ENCODE peak calls at places on chromosomes 12 and 14, in five cellular contexts. I, Q, X, O and B are unnamed samples.
A peak's percentile ranks its signal among the peaks of the same experiment; 100 is the strongest.

GRCh38 chr12:754238-754816 is 1.9 kb downstream of the WNK1 start:
- DNase-seq in Q (no peak), O (peak; percentile 27), X (peak; percentile 17), I (no peak), B (no peak)

GRCh38 chr14:71742491-71742890 is 189.7 kb upstream of the RGS6 start:
- DNase-seq in I (no peak), O (no peak), X (no peak), Q (no peak), B (no peak)

GRCh38 chr14:92952497-92953298 is 29.7 kb downstream of the CHGA start:
- DNase-seq in I (no peak), Q (no peak), O (no peak), X (no peak), B (no peak)

GRCh38 chr14:89078021-89078676 is 253.7 kb downstream of the TTC8 start:
- DNase-seq in Q (no peak), O (no peak), X (no peak), I (no peak), B (no peak)

GRCh38 chr12:12503384-12504078 is 59.1 kb downstream of the DUSP16 start:
- DNase-seq in X (peak; percentile 45), I (no peak), O (no peak), Q (no peak), B (no peak)

GRCh38 chr12:62683724-62684501 is 217.3 kb downstream of the MON2 start:
- DNase-seq in O (no peak), I (no peak), X (no peak), Q (no peak), B (no peak)

GRCh38 chr14:104867371-104868059 is 2.4 kb downstream of the CEP170B start:
- DNase-seq in X (no peak), O (no peak), I (no peak), Q (no peak), B (no peak)

GRCh38 chr12:79690156-79690605 is 583 bp downstream of the PAWR start:
- DNase-seq in O (peak; percentile 16), I (no peak), Q (peak; percentile 40), X (no peak), B (peak; percentile 50)

GRCh38 chr14:106347291-106347778 is 821.0 kb downstream of the TMEM121 start:
- DNase-seq in O (no peak), I (no peak), Q (no peak), X (no peak), B (no peak)

GRCh38 chr14:33254876-33255275 is 316.2 kb downstream of the NPAS3 start:
- DNase-seq in I (no peak), Q (no peak), O (peak; percentile 22), X (no peak), B (no peak)

GRCh38 chr14:104694991-104695659 is 5.7 kb downstream of the INF2 start:
- DNase-seq in I (no peak), Q (no peak), O (no peak), X (peak; percentile 42), B (no peak)

GRCh38 chr12:44504799-44505198 is 371.3 kb downstream of the NELL2 start:
- DNase-seq in X (no peak), O (no peak), I (no peak), Q (no peak), B (no peak)

GRCh38 chr14:50603565-50603964 is 43.6 kb downstream of the ATL1 start:
- DNase-seq in O (no peak), I (no peak), X (no peak), Q (no peak), B (no peak)

GRCh38 chr14:31962920-31963319 is 114.2 kb upstream of the ARHGAP5 start:
- DNase-seq in Q (no peak), I (no peak), X (no peak), O (no peak), B (no peak)

GRCh38 chr14:64053694-64054669 is 201.2 kb downstream of the SYNE2 start:
- DNase-seq in X (no peak), I (no peak), Q (no peak), O (no peak), B (no peak)

GRCh38 chr12:79883216-79883615 is 51.7 kb downstream of the PPP1R12A start:
- DNase-seq in O (no peak), X (no peak), I (no peak), Q (no peak), B (no peak)

GRCh38 chr14:97401714-97402113 is 604.5 kb downstream of the VRK1 start:
- DNase-seq in I (no peak), Q (no peak), O (no peak), X (no peak), B (no peak)

GRCh38 chr14:93332853-93333630 is at the start of gene BTBD7:
- DNase-seq in Q (peak; percentile 96), I (peak; percentile 88), X (peak; percentile 95), O (peak; percentile 92), B (peak; percentile 56)

GRCh38 chr12:128857173-128857770 is 4.0 kb downstream of the GLT1D1 start:
- DNase-seq in Q (no peak), I (no peak), X (no peak), O (no peak), B (no peak)

GRCh38 chr12:70576341-70577282 is 60.6 kb downstream of the PTPRB start:
- DNase-seq in I (no peak), O (peak; percentile 65), X (peak; percentile 4), Q (no peak), B (no peak)

GRCh38 chr14:91977909-91978308 is 30.4 kb upstream of the FBLN5 start:
- DNase-seq in I (no peak), X (no peak), O (no peak), Q (no peak), B (no peak)

GRCh38 chr14:100711493-100711892 is 15.2 kb upstream of the DLK1 start:
- DNase-seq in Q (peak; percentile 91), I (no peak), X (no peak), O (no peak), B (peak; percentile 80)

GRCh38 chr14:82052778-82053177 is 519.1 kb upstream of the SEL1L start:
- DNase-seq in I (no peak), X (no peak), O (no peak), Q (no peak), B (no peak)

GRCh38 chr12:95699579-95699978 is 91.0 kb downstream of the NTN4 start:
- DNase-seq in Q (no peak), I (no peak), O (no peak), X (no peak), B (no peak)

GRCh38 chr12:45205165-45205825 is 10.6 kb upstream of the ANO6 start:
- DNase-seq in Q (no peak), I (no peak), O (no peak), X (no peak), B (no peak)

GRCh38 chr14:82431031-82431430 is 897.4 kb upstream of the SEL1L start:
- DNase-seq in I (no peak), O (no peak), X (no peak), Q (no peak), B (no peak)

GRCh38 chr12:5964913-5965900 is 20.1 kb upstream of the ANO2 start:
- DNase-seq in X (no peak), I (no peak), O (no peak), Q (no peak), B (no peak)

GRCh38 chr12:92259852-92260251 is 114.2 kb upstream of the BTG1 start:
- DNase-seq in Q (no peak), X (no peak), I (no peak), O (peak; percentile 29), B (no peak)

GRCh38 chr14:34251662-34252061 is 210.4 kb downstream of the SPTSSA start:
- DNase-seq in Q (no peak), I (no peak), X (no peak), O (no peak), B (no peak)

GRCh38 chr14:90557516-90557915 is 160.7 kb downstream of the CALM1 start:
- DNase-seq in I (no peak), Q (no peak), X (no peak), O (no peak), B (no peak)

GRCh38 chr14:94041551-94042346 is 15.6 kb downstream of the OTUB2 start:
- DNase-seq in Q (no peak), O (peak; percentile 46), I (no peak), X (no peak), B (no peak)

GRCh38 chr12:72570601-72571000 is 298.4 kb downstream of the TRHDE start:
- DNase-seq in O (no peak), X (no peak), Q (no peak), I (no peak), B (no peak)

GRCh38 chr12:6684609-6685008 is 4.6 kb downstream of the ZNF384 start:
- DNase-seq in I (no peak), X (peak; percentile 61), O (peak; percentile 29), Q (no peak), B (no peak)